ENCODE peak calls at places on chromosomes 2 and 18, in seven cellular contexts. Y is IMR-90, L is mesendoderm, J is neuronal stem cell, O is H1, H is H9, R is mesenchymal stem cell. K is an unnamed sample.

GRCh38 chr2:9565436-9566153 is 10.0 kb upstream of the ADAM17 start:
- DNase-seq in Y (peak; percentile 96), L (peak; percentile 46), J (no peak), O (no peak), H (no peak), R (peak; percentile 96), K (no peak)

GRCh38 chr2:44722002-44722625 is 219.4 kb upstream of the SIX3 start:
- DNase-seq in Y (no peak), L (no peak), J (no peak), O (no peak), H (no peak), R (no peak), K (peak; percentile 66)

GRCh38 chr2:223508372-223508771 is 93.8 kb downstream of the SCG2 start:
- DNase-seq in Y (no peak), L (no peak), J (no peak), O (no peak), H (no peak), R (no peak), K (no peak)

GRCh38 chr2:71602115-71602495 is 148.7 kb downstream of the DYSF start:
- DNase-seq in Y (no peak), L (no peak), J (no peak), O (no peak), H (no peak), R (no peak), K (no peak)

GRCh38 chr2:8885449-8886196 is 48.2 kb upstream of the KIDINS220 start:
- DNase-seq in Y (no peak), L (no peak), J (no peak), O (no peak), H (no peak), R (no peak), K (no peak)

GRCh38 chr2:138217975-138218773 is 253.9 kb downstream of the HNMT start:
- DNase-seq in Y (no peak), L (no peak), J (no peak), O (no peak), H (no peak), R (no peak), K (no peak)

GRCh38 chr2:73930386-73930785 is 3.7 kb downstream of the DGUOK start:
- DNase-seq in Y (no peak), L (no peak), J (no peak), O (no peak), H (no peak), R (peak; percentile 44), K (no peak)

GRCh38 chr2:3683748-3684454 is 19.5 kb upstream of the DCDC2C start:
- DNase-seq in Y (peak; percentile 61), L (no peak), J (no peak), O (no peak), H (no peak), R (peak; percentile 61), K (no peak)

GRCh38 chr2:13230221-13230620 is 513.5 kb downstream of the TRIB2 start:
- DNase-seq in Y (no peak), L (peak; percentile 54), J (no peak), O (no peak), H (no peak), R (no peak), K (no peak)

GRCh38 chr2:187475499-187476248 is 27.6 kb upstream of the CALCRL start:
- DNase-seq in Y (no peak), L (no peak), J (no peak), O (no peak), H (no peak), R (no peak), K (no peak)

GRCh38 chr2:102094917-102095316 is 47.6 kb upstream of the IL1R1 start:
- DNase-seq in Y (peak; percentile 98), L (peak; percentile 35), J (no peak), O (no peak), H (no peak), R (peak; percentile 97), K (peak; percentile 96)

GRCh38 chr2:223238301-223238700 is 186.3 kb downstream of the KCNE4 start:
- DNase-seq in Y (no peak), L (no peak), J (no peak), O (no peak), H (no peak), R (no peak), K (no peak)

GRCh38 chr2:60706021-60706420 is 50.0 kb upstream of the PAPOLG start:
- DNase-seq in Y (peak; percentile 43), L (no peak), J (no peak), O (no peak), H (no peak), R (no peak), K (peak; percentile 51)

GRCh38 chr18:40821596-40822243 is 1133.3 kb upstream of the PIK3C3 start:
- DNase-seq in Y (no peak), L (peak; percentile 4), J (no peak), O (no peak), H (no peak), R (no peak), K (no peak)

GRCh38 chr2:178628590-178628989 is 148.3 kb downstream of the PLEKHA3 start:
- DNase-seq in Y (no peak), L (no peak), J (no peak), O (no peak), H (no peak), R (peak; percentile 28), K (no peak)

GRCh38 chr2:64904405-64905329 is 84.5 kb upstream of the SLC1A4 start:
- DNase-seq in Y (no peak), L (no peak), J (no peak), O (no peak), H (no peak), R (no peak), K (no peak)

GRCh38 chr2:54206596-54206995 is 49.4 kb downstream of the TSPYL6 start:
- DNase-seq in Y (peak; percentile 46), L (peak; percentile 30), J (no peak), O (no peak), H (no peak), R (peak; percentile 41), K (peak; percentile 51)

GRCh38 chr2:128422571-128422970 is 103.9 kb upstream of the HS6ST1 start:
- DNase-seq in Y (peak; percentile 88), L (no peak), J (no peak), O (no peak), H (peak; percentile 4), R (peak; percentile 44), K (peak; percentile 88)

GRCh38 chr2:149070681-149071355 is 32.3 kb downstream of the LYPD6B start:
- DNase-seq in Y (no peak), L (no peak), J (no peak), O (no peak), H (no peak), R (no peak), K (no peak)

GRCh38 chr2:173649527-173650219 is 295.0 kb downstream of the CDCA7 start:
- DNase-seq in Y (no peak), L (no peak), J (no peak), O (no peak), H (no peak), R (no peak), K (no peak)
- H3K23ac ChIP-seq in Y (no peak overlapping the region), L (no peak overlapping the region), J (no peak overlapping the region), O (no peak overlapping the region), H (no peak overlapping the region), R (no peak overlapping the region), K (no peak overlapping the region)

GRCh38 chr18:47485221-47485797 is 233.8 kb upstream of the SKOR2 start:
- DNase-seq in Y (no peak), L (peak; percentile 23), J (no peak), O (peak; percentile 49), H (no peak), R (no peak), K (no peak)

GRCh38 chr18:47480166-47480565 is 228.7 kb upstream of the SKOR2 start:
- DNase-seq in Y (no peak), L (no peak), J (no peak), O (no peak), H (no peak), R (no peak), K (no peak)

DNA sequence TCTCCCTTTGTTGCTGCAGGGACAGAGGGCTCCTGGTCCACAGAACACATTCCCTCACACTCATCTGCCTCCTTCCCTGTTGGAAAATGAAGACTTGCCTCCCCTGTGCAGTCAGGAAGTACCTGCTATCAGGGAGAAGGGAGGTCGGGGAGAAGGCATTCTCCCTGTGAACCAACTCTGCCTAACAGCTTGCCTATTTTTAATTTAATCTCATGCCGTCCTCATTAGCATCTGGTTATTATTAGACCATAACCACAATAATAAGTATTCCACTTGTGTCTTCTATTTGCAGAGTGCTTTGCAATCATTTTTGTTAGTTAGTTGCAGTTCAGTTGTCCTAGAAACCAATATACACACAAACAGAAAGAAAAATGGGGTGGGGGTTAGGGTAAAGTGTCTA is 232.6 kb upstream of the SKOR2 start:
- DNase-seq in Y (no peak), L (no peak), J (no peak), O (no peak), H (no peak), R (no peak), K (no peak)
- H3K23ac ChIP-seq in Y (no peak overlapping the region), L (no peak overlapping the region), J (no peak overlapping the region), O (no peak overlapping the region), H (no peak overlapping the region), R (no peak overlapping the region), K (no peak overlapping the region)

GRCh38 chr18:26546170-26546874 is 2.0 kb downstream of the KCTD1 start:
- DNase-seq in Y (no peak), L (no peak), J (no peak), O (no peak), H (no peak), R (no peak), K (no peak)

GRCh38 chr18:26548144-26549102 is at the start of gene KCTD1:
- DNase-seq in Y (peak; percentile 84), L (peak; percentile 96), J (peak; percentile 81), O (peak; percentile 86), H (peak; percentile 90), R (peak; percentile 88), K (peak; percentile 84)

GRCh38 chr18:26545737-26546136 is 2.6 kb downstream of the KCTD1 start:
- DNase-seq in Y (no peak), L (no peak), J (no peak), O (no peak), H (no peak), R (no peak), K (no peak)

GRCh38 chr18:26547302-26548143 is 830 bp downstream of the KCTD1 start:
- DNase-seq in Y (peak; percentile 84), L (peak; percentile 92), J (peak; percentile 77), O (peak; percentile 84), H (peak; percentile 86), R (peak; percentile 80), K (peak; percentile 77)

DNA sequence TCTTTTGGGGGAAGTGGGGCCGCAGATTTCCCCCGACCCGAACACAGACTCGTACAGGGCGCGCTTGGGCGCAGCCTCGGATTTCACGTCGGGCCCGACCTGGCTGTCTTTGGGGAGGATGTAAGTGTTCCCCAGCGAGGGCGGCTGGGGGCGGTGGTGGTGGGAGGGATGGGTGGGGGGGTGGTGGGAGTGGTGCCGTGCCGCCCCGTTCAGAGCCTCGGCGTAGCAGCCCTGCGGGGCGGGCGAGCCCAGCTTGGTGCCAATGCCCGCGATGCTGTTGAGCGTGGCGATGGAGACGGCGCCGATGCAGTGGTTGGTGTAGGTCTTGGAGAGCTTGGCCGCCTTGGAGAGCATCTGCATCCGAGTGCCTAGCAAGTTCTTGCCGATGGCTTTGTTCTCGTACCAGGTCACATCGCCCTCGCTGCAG is 1.5 kb downstream of the KCTD1 start:
- DNase-seq in Y (no peak), L (peak; percentile 59), J (no peak), O (peak; percentile 72), H (no peak), R (no peak), K (no peak)
- H3K23ac ChIP-seq in Y (no peak overlapping the region), L (no peak overlapping the region), J (peak overlapping the region; percentile 45), O (no peak overlapping the region), H (no peak overlapping the region), R (no peak overlapping the region), K (no peak overlapping the region)

GRCh38 chr2:142805244-142805643 is 72.2 kb upstream of the KYNU start:
- DNase-seq in Y (no peak), L (no peak), J (no peak), O (no peak), H (no peak), R (no peak), K (no peak)

GRCh38 chr2:142803158-142803557 is 74.3 kb upstream of the KYNU start:
- DNase-seq in Y (peak; percentile 18), L (no peak), J (no peak), O (no peak), H (no peak), R (no peak), K (no peak)
- H3K23ac ChIP-seq in Y (no peak overlapping the region), L (no peak overlapping the region), J (no peak overlapping the region), O (no peak overlapping the region), H (no peak overlapping the region), R (no peak overlapping the region), K (no peak overlapping the region)

K was measured in trophoblast cell.